ENCODE peak calls at places on chromosomes 4 and X, in five cellular contexts. One of them, this sample, is unnamed.

GRCh38 chrX:110310896-110311295 is 7.0 kb downstream of the AMMECR1 start:
- DNase-seq in stimulated activated CD4-positive, alpha-beta T cell treated with anti-CD3 and anti-CD28 coated beads, Interleukin-2, amount 100 ng/mL, for 48 hours: peak
- DNase-seq in RPMI7951: peak
- DNase-seq in head of caudate nucleus: no peak
- DNase-seq in pons: no peak
- DNase-seq in this sample: no peak

GRCh38 chr4:83075696-83076095 is 38.8 kb downstream of the PLAC8 start:
- DNase-seq in stimulated activated CD4-positive, alpha-beta T cell treated with anti-CD3 and anti-CD28 coated beads, Interleukin-2, amount 100 ng/mL, for 48 hours: no peak
- DNase-seq in RPMI7951: peak
- DNase-seq in head of caudate nucleus: no peak
- DNase-seq in pons: no peak
- DNase-seq in this sample: peak

GRCh38 chr4:155541716-155542115 is 124.9 kb upstream of the GUCY1A1 start:
- DNase-seq in RPMI7951: peak
- DNase-seq in pons: no peak
- DNase-seq in stimulated activated CD4-positive, alpha-beta T cell treated with anti-CD3 and anti-CD28 coated beads, Interleukin-2, amount 100 ng/mL, for 48 hours: no peak
- DNase-seq in head of caudate nucleus: no peak
- DNase-seq in this sample: no peak

GRCh38 chr4:13541176-13541604 is 3.1 kb downstream of the NKX3-2 start:
- DNase-seq in pons: no peak
- DNase-seq in stimulated activated CD4-positive, alpha-beta T cell treated with anti-CD3 and anti-CD28 coated beads, Interleukin-2, amount 100 ng/mL, for 48 hours: no peak
- DNase-seq in RPMI7951: no peak
- DNase-seq in head of caudate nucleus: no peak
- DNase-seq in this sample: no peak

GRCh38 chrX:46837543-46838481 is 969 bp downstream of the RP2 start:
- DNase-seq in pons: peak
- DNase-seq in RPMI7951: peak
- DNase-seq in head of caudate nucleus: no peak
- DNase-seq in stimulated activated CD4-positive, alpha-beta T cell treated with anti-CD3 and anti-CD28 coated beads, Interleukin-2, amount 100 ng/mL, for 48 hours: no peak
- DNase-seq in this sample: peak

GRCh38 chrX:4805559-4805958 is 1092.1 kb upstream of the PRKX start:
- DNase-seq in head of caudate nucleus: no peak
- DNase-seq in RPMI7951: no peak
- DNase-seq in pons: no peak
- DNase-seq in stimulated activated CD4-positive, alpha-beta T cell treated with anti-CD3 and anti-CD28 coated beads, Interleukin-2, amount 100 ng/mL, for 48 hours: no peak
- DNase-seq in this sample: peak

GRCh38 chr4:25993564-25994185 is 79.7 kb downstream of the SMIM20 start:
- DNase-seq in pons: no peak
- DNase-seq in stimulated activated CD4-positive, alpha-beta T cell treated with anti-CD3 and anti-CD28 coated beads, Interleukin-2, amount 100 ng/mL, for 48 hours: peak
- DNase-seq in RPMI7951: peak
- DNase-seq in head of caudate nucleus: no peak
- DNase-seq in this sample: peak

GRCh38 chrX:110409925-110410324 is 51.3 kb downstream of the RTL9 start:
- DNase-seq in pons: no peak
- DNase-seq in RPMI7951: peak
- DNase-seq in stimulated activated CD4-positive, alpha-beta T cell treated with anti-CD3 and anti-CD28 coated beads, Interleukin-2, amount 100 ng/mL, for 48 hours: peak
- DNase-seq in head of caudate nucleus: no peak
- DNase-seq in this sample: peak

GRCh38 chrX:153474718-153475117 is 4.3 kb upstream of the HAUS7 start:
- DNase-seq in head of caudate nucleus: peak
- DNase-seq in RPMI7951: no peak
- DNase-seq in pons: no peak
- DNase-seq in stimulated activated CD4-positive, alpha-beta T cell treated with anti-CD3 and anti-CD28 coated beads, Interleukin-2, amount 100 ng/mL, for 48 hours: peak
- DNase-seq in this sample: no peak

GRCh38 chrX:44915361-44915868 is 42.4 kb downstream of the KDM6A start:
- DNase-seq in head of caudate nucleus: no peak
- DNase-seq in RPMI7951: peak
- DNase-seq in stimulated activated CD4-positive, alpha-beta T cell treated with anti-CD3 and anti-CD28 coated beads, Interleukin-2, amount 100 ng/mL, for 48 hours: no peak
- DNase-seq in pons: peak
- DNase-seq in this sample: no peak

GRCh38 chr4:15550491-15550890 is 80.8 kb downstream of the CC2D2A start:
- DNase-seq in pons: no peak
- DNase-seq in head of caudate nucleus: no peak
- DNase-seq in RPMI7951: peak
- DNase-seq in stimulated activated CD4-positive, alpha-beta T cell treated with anti-CD3 and anti-CD28 coated beads, Interleukin-2, amount 100 ng/mL, for 48 hours: no peak
- DNase-seq in this sample: no peak

GRCh38 chrX:68842351-68842750 is 13.5 kb downstream of the EFNB1 start:
- DNase-seq in stimulated activated CD4-positive, alpha-beta T cell treated with anti-CD3 and anti-CD28 coated beads, Interleukin-2, amount 100 ng/mL, for 48 hours: no peak
- DNase-seq in pons: no peak
- DNase-seq in head of caudate nucleus: no peak
- DNase-seq in RPMI7951: no peak
- DNase-seq in this sample: no peak

GRCh38 chrX:39813631-39814246 is 284.0 kb downstream of the BCOR start:
- DNase-seq in RPMI7951: peak
- DNase-seq in stimulated activated CD4-positive, alpha-beta T cell treated with anti-CD3 and anti-CD28 coated beads, Interleukin-2, amount 100 ng/mL, for 48 hours: no peak
- DNase-seq in head of caudate nucleus: peak
- DNase-seq in pons: peak
- DNase-seq in this sample: peak

This sample was measured in A172.